ENCODE peak calls at places on chromosomes 2 and 18, in five cellular contexts. Q, Y, I, M and H are unnamed samples.

GRCh38 chr18:44741070-44741469 is 60.4 kb downstream of the SETBP1 start:
- DNase-seq in Q (no peak), Y (no peak), I (no peak), M (no peak), H (no peak)

GRCh38 chr2:53131416-53131815 is 636.2 kb upstream of the CHAC2 start:
- DNase-seq in Q (peak), Y (no peak), I (no peak), M (no peak), H (no peak)

GRCh38 chr2:105323117-105323516 is 6.4 kb downstream of the TGFBRAP1 start:
- DNase-seq in Q (no peak), Y (no peak), I (no peak), M (no peak), H (no peak)

GRCh38 chr18:37537868-37538525 is 27.6 kb downstream of the CELF4 start:
- DNase-seq in Q (peak), Y (no peak), I (no peak), M (peak), H (peak)

GRCh38 chr2:98912957-98913915 is 22.8 kb downstream of the CRACDL start:
- DNase-seq in Q (no peak), Y (no peak), I (no peak), M (no peak), H (no peak)

GRCh38 chr2:196257086-196257485 is 85.7 kb upstream of the STK17B start:
- DNase-seq in Q (no peak), Y (no peak), I (no peak), M (no peak), H (no peak)

GRCh38 chr2:7886665-7887064 is 795.2 kb upstream of the ID2 start:
- DNase-seq in Q (no peak), Y (no peak), I (no peak), M (no peak), H (peak)

GRCh38 chr2:28471214-28471613 is 24.6 kb upstream of the PLB1 start:
- DNase-seq in Q (no peak), Y (no peak), I (no peak), M (no peak), H (no peak)

GRCh38 chr2:234593636-234594035 is 96.8 kb upstream of the ARL4C start:
- DNase-seq in Q (no peak), Y (no peak), I (no peak), M (no peak), H (no peak)

GRCh38 chr2:120934221-120934639 is 198.6 kb downstream of the GLI2 start:
- DNase-seq in Q (no peak), Y (no peak), I (no peak), M (peak), H (no peak)

GRCh38 chr2:165203689-165204559 is at the start of gene SCN3A:
- DNase-seq in Q (peak), Y (no peak), I (no peak), M (peak), H (peak)

GRCh38 chr2:11539317-11540147 is 5.7 kb downstream of the GREB1 start:
- DNase-seq in Q (no peak), Y (no peak), I (no peak), M (no peak), H (no peak)

GRCh38 chr18:77167276-77167675 is 34.7 kb upstream of the MBP start:
- DNase-seq in Q (no peak), Y (no peak), I (no peak), M (no peak), H (no peak)

GRCh38 chr2:149008381-149008780 is 30.1 kb upstream of the LYPD6B start:
- DNase-seq in Q (no peak), Y (no peak), I (no peak), M (no peak), H (no peak)

GRCh38 chr2:56474412-56475158 is 290.8 kb downstream of the CCDC85A start:
- DNase-seq in Q (no peak), Y (no peak), I (no peak), M (peak), H (no peak)

GRCh38 chr2:44707945-44708645 is 233.4 kb upstream of the SIX3 start:
- DNase-seq in Q (no peak), Y (no peak), I (no peak), M (no peak), H (no peak)

GRCh38 chr2:14872779-14873325 is 240.3 kb downstream of the LRATD1 start:
- DNase-seq in Q (no peak), Y (no peak), I (no peak), M (no peak), H (no peak)

GRCh38 chr2:19711470-19712372 is 190.1 kb downstream of the TTC32 start:
- DNase-seq in Q (peak), Y (peak), I (no peak), M (peak), H (no peak)
- TF ChIP-seq POLR2A in Q (no peak), Y (no peak), I (no peak), M (no peak), H (no peak)

DNA sequence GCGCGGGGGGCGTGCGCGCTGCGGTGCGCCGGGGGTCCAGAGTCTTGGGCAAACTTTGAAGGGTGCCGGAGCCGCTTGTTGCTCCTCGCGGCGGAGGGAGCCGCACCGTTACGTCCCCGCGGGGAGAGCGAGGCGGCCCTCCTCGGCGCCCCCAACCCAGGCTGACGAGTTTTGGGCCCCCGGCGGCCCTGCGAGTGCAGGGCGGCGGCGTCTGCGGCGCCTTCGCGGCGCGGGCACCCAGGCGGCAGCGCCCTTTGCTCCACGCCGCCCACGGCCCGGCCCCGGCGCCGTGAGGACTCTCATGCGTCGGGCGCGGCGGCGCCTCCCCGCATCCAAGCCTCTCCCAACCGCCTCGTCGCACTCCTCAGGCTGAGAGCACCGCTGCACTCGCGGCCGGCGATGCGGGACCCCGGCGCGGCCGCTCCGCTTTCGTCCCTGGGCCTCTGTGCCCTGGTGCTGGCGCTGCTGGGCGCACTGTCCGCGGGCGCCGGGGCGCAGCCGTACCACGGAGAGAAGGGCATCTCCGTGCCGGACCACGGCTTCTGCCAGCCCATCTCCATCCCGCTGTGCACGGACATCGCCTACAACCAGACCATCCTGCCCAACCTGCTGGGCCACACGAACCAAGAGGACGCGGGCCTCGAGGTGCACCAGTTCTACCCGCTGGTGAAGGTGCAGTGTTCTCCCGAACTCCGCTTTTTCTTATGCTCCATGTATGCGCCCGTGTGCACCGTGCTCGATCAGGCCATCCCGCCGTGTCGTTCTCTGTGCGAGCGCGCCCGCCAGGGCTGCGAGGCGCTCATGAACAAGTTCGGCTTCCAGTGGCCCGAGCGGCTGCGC is 814 bp downstream of the FZD7 start:
- DNase-seq in Q (no peak), Y (no peak), I (no peak), M (peak), H (peak)
- TF ChIP-seq POLR2A in Q (no peak), Y (peak), I (no peak), M (no peak), H (no peak)

DNA sequence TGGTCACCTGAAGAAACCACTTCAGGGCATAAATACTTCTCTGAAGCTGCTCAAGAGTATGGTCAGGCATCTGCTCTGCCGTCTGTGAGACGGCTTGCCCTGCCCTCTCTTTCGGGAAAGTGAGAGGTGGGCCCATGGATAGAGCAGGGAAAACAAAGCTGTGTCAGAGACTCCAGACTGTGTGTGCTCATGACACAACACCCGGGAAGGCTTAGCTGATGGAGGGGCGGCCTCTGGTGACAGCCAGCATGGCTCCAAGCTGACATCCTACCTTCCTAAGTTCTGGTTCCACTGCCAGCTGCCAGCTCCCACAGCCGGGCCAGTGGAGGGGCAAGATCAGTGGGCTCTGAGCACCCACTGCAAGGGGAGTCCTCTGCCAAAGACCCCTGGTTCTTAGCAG is 215.3 kb downstream of the ANKRD30B start:
- DNase-seq in Q (no peak), Y (no peak), I (no peak), M (no peak), H (no peak)
- TF ChIP-seq POLR2A in Q (no peak), Y (no peak), I (no peak), M (no peak), H (no peak)

DNA sequence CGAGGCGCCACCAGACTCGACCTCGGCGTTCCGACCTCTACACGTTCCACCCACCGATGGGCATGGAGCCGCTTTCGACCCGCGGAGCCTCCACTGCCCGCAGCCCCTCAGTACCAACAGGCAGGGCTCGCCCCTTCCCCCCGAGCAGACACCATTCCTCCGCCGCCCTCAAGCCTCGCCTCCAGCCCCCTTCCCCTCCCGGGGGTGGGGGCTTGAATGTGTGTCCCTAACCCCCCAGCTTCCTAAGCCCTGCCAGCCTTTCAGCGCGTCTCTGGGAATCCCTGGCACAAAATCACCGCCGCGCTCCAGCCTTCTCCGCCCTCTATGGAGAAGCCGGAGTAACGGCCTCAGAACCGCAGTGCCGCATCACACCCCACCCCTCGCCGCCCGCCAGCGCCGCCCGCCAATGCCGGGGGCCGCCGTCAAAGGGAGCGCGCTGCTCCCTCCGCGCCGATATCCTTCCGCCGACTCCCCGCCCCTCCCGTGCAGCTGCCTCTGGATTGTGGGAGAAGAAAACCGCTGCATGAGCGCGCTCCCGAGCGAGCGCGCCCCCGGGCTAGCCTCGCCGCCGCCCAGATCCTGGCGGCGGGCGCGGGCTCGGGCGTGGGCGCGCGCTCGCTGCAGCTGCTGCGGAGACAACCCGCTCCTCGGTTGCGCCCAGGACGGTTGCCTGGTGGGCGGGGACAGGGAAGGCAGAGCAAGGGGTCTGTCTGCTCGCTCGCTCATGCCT is at the start of gene CCDC88A:
- DNase-seq in Q (peak), Y (peak), I (peak), M (peak), H (peak)
- TF ChIP-seq POLR2A in Q (peak), Y (peak), I (peak), M (peak), H (peak)

GRCh38 chr2:175418224-175418843 is 236.8 kb upstream of the ATP5MC3 start:
- DNase-seq in Q (no peak), Y (no peak), I (no peak), M (no peak), H (no peak)
- TF ChIP-seq POLR2A in Q (no peak), Y (no peak), I (no peak), M (no peak), H (no peak)

GRCh38 chr18:49070552-49070951 is 119.8 kb upstream of the SMAD7 start:
- DNase-seq in Q (no peak), Y (no peak), I (no peak), M (no peak), H (no peak)
- TF ChIP-seq POLR2A in Q (no peak), Y (no peak), I (no peak), M (no peak), H (no peak)

GRCh38 chr2:68250196-68250595 is 2.1 kb downstream of the PPP3R1 start:
- DNase-seq in Q (no peak), Y (no peak), I (no peak), M (no peak), H (peak)

GRCh38 chr2:68252407-68253210 is at the start of gene PPP3R1:
- DNase-seq in Q (peak), Y (peak), I (peak), M (peak), H (peak)

GRCh38 chr2:68250652-68251186 is 1.6 kb downstream of the PPP3R1 start:
- DNase-seq in Q (no peak), Y (no peak), I (no peak), M (no peak), H (peak)

GRCh38 chr2:68251855-68252406 is 401 bp downstream of the PPP3R1 start:
- DNase-seq in Q (no peak), Y (no peak), I (no peak), M (no peak), H (peak)

DNA sequence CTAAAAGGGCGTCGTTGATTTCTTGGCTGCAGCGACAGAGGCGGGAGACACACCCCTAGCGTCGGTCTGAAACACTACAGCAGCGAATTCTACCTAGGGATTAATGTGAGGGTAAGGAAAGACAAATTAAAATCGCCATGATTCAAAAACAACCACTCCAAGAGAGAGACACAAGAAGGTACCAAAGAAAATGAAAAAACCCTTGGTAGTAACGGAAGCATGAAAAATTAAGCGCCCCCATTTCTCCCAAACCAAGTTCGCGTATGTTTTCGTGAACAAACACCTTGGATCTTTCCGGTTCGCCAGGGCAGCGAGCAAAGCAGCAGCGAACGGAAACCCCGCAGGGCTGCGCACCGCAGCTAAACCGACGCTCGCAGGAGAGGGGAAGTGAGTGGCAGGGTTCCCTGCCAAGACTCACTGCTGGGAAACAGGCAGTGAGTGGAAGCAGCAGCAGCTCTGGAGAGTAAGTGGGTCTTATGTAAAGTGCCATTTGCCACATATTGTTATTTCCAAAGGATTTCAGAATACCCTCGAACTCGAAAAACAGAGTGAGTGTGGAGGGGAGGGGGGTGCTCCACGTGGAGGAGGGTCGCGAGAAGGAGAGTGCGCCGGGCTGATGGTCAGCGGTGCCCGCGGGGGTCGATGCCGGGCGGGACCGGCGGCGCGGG is 1.0 kb downstream of the PPP3R1 start:
- DNase-seq in Q (peak), Y (peak), I (peak), M (peak), H (peak)
- TF ChIP-seq POLR2A in Q (no peak), Y (no peak), I (no peak), M (no peak), H (peak)

GRCh38 chr2:119520696-119521436 is 3.4 kb downstream of the SCTR start:
- DNase-seq in Q (no peak), Y (no peak), I (no peak), M (no peak), H (no peak)

GRCh38 chr2:119523383-119523958 is 812 bp downstream of the SCTR start:
- DNase-seq in Q (no peak), Y (no peak), I (no peak), M (no peak), H (no peak)

GRCh38 chr2:119523959-119524694 is at the start of gene SCTR:
- DNase-seq in Q (no peak), Y (no peak), I (no peak), M (peak), H (no peak)

GRCh38 chr2:119521437-119521825 is 2.9 kb downstream of the SCTR start:
- DNase-seq in Q (no peak), Y (no peak), I (no peak), M (no peak), H (no peak)

DNA sequence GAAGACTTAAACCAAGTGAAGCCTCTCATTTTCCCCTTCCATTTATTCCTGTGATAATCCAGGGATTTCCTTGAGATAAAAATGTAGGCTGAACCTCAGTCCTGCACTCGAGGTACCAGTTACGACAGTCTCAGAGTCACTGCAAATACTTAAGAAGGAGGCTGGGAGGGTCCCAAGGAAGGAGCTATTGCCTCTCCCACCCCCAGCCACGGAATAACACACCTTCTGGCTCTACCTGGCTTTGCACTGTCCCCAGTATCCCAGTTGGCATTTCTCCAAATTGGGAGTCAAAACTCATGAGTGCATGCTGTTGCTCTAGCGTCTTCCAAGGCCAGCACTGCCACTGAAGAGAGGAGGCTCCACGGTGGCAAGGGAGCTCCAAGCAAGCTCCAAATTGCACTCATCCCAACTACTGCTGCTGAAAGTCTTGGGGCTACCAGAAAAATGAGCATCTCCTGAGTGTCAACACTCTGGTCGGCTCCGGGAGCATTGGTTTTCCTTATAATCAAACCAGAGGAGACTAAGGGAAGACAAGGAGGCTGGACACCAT is 1.6 kb downstream of the SCTR start:
- DNase-seq in Q (no peak), Y (no peak), I (no peak), M (no peak), H (no peak)
- TF ChIP-seq POLR2A in Q (no peak), Y (no peak), I (no peak), M (no peak), H (no peak)

DNA sequence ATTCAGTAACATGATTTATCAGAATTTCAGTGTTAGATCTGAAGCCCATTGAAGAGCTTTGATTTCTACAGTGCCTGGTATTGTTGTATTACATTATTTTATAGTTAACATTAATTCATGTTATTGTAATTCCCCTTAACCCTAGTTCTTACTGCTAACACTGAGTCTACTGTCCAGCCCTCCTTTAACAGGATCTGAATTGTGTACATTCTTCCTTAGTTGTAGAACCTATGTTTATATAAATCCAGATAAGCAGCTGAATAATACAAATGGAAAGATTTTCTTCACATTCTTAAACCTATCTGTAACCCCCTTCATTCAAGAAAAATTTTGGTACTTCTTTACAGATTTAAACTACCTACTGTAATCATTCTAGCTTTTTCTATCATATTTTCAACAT is 14.7 kb downstream of the NDUFAF7 start:
- DNase-seq in Q (no peak), Y (no peak), I (no peak), M (no peak), H (no peak)
- TF ChIP-seq POLR2A in Q (no peak), Y (no peak), I (no peak), M (no peak), H (no peak)